ENCODE peak calls at places on chromosome 4, in four cellular contexts. P is NCI-H446, N is GM19239, S is GM13976. B is an unnamed sample.

GRCh38 chr4:124067031-124067430 is 645.5 kb downstream of the ANKRD50 start:
- DNase-seq in P (no peak), N (no peak), S (no peak), B (no peak)

GRCh38 chr4:159281781-159282180 is 178.9 kb downstream of the RAPGEF2 start:
- DNase-seq in P (peak), N (no peak), S (no peak), B (no peak)

GRCh38 chr4:152115794-152116193 is 355.0 kb upstream of the GATB start:
- DNase-seq in P (no peak), N (no peak), S (peak), B (no peak)

GRCh38 chr4:105133976-105134375 is 12.7 kb upstream of the TET2 start:
- DNase-seq in P (no peak), N (no peak), S (no peak), B (no peak)

GRCh38 chr4:184457530-184458249 is 16.7 kb downstream of the IRF2 start:
- DNase-seq in P (no peak), N (no peak), S (peak), B (no peak)

GRCh38 chr4:138406881-138407280 is 164.7 kb upstream of the SLC7A11 start:
- DNase-seq in P (no peak), N (no peak), S (no peak), B (no peak)

GRCh38 chr4:81360722-81361121 is 111.0 kb downstream of the RASGEF1B start:
- DNase-seq in P (no peak), N (no peak), S (no peak), B (no peak)

GRCh38 chr4:165489786-165490185 is 111.0 kb downstream of the CPE start:
- DNase-seq in P (no peak), N (no peak), S (no peak), B (no peak)

GRCh38 chr4:148444296-148445070 is 2.3 kb upstream of the NR3C2 start:
- DNase-seq in P (no peak), N (no peak), S (peak), B (no peak)

GRCh38 chr4:73152893-73153292 is 83.4 kb upstream of the COX18 start:
- DNase-seq in P (no peak), N (no peak), S (no peak), B (no peak)

GRCh38 chr4:156827519-156827918 is 144.1 kb downstream of the PDGFC start:
- DNase-seq in P (no peak), N (no peak), S (no peak), B (no peak)

GRCh38 chr4:24067781-24068193 is 177.9 kb upstream of the PPARGC1A start:
- DNase-seq in P (peak), N (no peak), S (no peak), B (peak)

GRCh38 chr4:23932935-23933334 is 43.1 kb upstream of the PPARGC1A start:
- DNase-seq in P (no peak), N (no peak), S (no peak), B (no peak)

GRCh38 chr4:11505225-11505971 is 76.7 kb upstream of the HS3ST1 start:
- DNase-seq in P (no peak), N (no peak), S (no peak), B (no peak)

GRCh38 chr4:26457412-26457811 is 32.9 kb downstream of the CCKAR start:
- DNase-seq in P (no peak), N (no peak), S (no peak), B (no peak)

GRCh38 chr4:109614466-109614865 is 54.4 kb downstream of the MCUB start:
- DNase-seq in P (no peak), N (no peak), S (no peak), B (no peak)

GRCh38 chr4:141248029-141248428 is 27.3 kb downstream of the ZNF330 start:
- DNase-seq in P (no peak), N (no peak), S (no peak), B (no peak)

GRCh38 chr4:168631241-168632151 is 134.6 kb downstream of the PALLD start:
- DNase-seq in P (peak), N (no peak), S (no peak), B (peak)

GRCh38 chr4:24322517-24322916 is 261.8 kb downstream of the DHX15 start:
- DNase-seq in P (no peak), N (no peak), S (no peak), B (no peak)

GRCh38 chr4:16692493-16692892 is 206.0 kb downstream of the LDB2 start:
- DNase-seq in P (no peak), N (no peak), S (no peak), B (no peak)

GRCh38 chr4:110184124-110184790 is 14.2 kb downstream of the ELOVL6 start:
- DNase-seq in P (no peak), N (no peak), S (no peak), B (no peak)

GRCh38 chr4:36152712-36153111 is 91.6 kb downstream of the ARAP2 start:
- DNase-seq in P (no peak), N (no peak), S (no peak), B (no peak)

GRCh38 chr4:40843696-40844095 is 93.9 kb downstream of the NSUN7 start:
- DNase-seq in P (no peak), N (no peak), S (peak), B (peak)

GRCh38 chr4:16264798-16265197 is 38.5 kb upstream of the TAPT1 start:
- DNase-seq in P (peak), N (peak), S (peak), B (peak)

GRCh38 chr4:57158221-57158620 is 48.0 kb upstream of the IGFBP7 start:
- DNase-seq in P (peak), N (no peak), S (no peak), B (no peak)

GRCh38 chr4:56320293-56320692 is 67.0 kb downstream of the AASDH start:
- DNase-seq in P (no peak), N (no peak), S (no peak), B (no peak)

GRCh38 chr4:124931050-124931449 is 218.5 kb upstream of the ANKRD50 start:
- DNase-seq in P (no peak), N (no peak), S (no peak), B (no peak)

GRCh38 chr4:41655177-41655576 is 93.3 kb downstream of the PHOX2B start:
- DNase-seq in P (no peak), N (no peak), S (no peak), B (no peak)

GRCh38 chr4:62133498-62133897 is 933.4 kb downstream of the ADGRL3 start:
- DNase-seq in P (no peak), N (no peak), S (no peak), B (no peak)

GRCh38 chr4:112910109-112910736 is 139.2 kb upstream of the ANK2 start:
- DNase-seq in P (peak), N (no peak), S (no peak), B (no peak)

GRCh38 chr4:185381794-185382193 is 13.9 kb downstream of the LRP2BP start:
- DNase-seq in P (no peak), N (no peak), S (no peak), B (no peak)

GRCh38 chr4:8723222-8723980 is 130.8 kb downstream of the CPZ start:
- DNase-seq in P (no peak), N (no peak), S (no peak), B (no peak)

GRCh38 chr4:10171055-10171454 is 54.5 kb upstream of the WDR1 start:
- DNase-seq in P (no peak), N (no peak), S (no peak), B (no peak)

GRCh38 chr4:15451866-15452765 is 17.6 kb upstream of the CC2D2A start:
- DNase-seq in P (no peak), N (no peak), S (no peak), B (no peak)

GRCh38 chr4:2923141-2923551 is 40.1 kb downstream of the NOP14 start:
- DNase-seq in P (no peak), N (no peak), S (no peak), B (no peak)

GRCh38 chr4:153242848-153243324 is 38.6 kb downstream of the TRIM2 start:
- DNase-seq in P (no peak), N (no peak), S (no peak), B (no peak)

GRCh38 chr4:156556326-156556725 is 415.3 kb downstream of the PDGFC start:
- DNase-seq in P (no peak), N (no peak), S (no peak), B (no peak)

GRCh38 chr4:18020145-18020670 is 1.3 kb downstream of the LCORL start:
- DNase-seq in P (no peak), N (no peak), S (peak), B (peak)

GRCh38 chr4:169963998-169964397 is 62.2 kb downstream of the MFAP3L start:
- DNase-seq in P (no peak), N (no peak), S (no peak), B (no peak)

B was measured in T47D.